ENCODE peak calls at places on chromosome 22, in six cellular contexts. W is Kasumi-1, J is fibroblast of mammary gland, U is SHP77, V is mucosa of gallbladder, C is right cardiac atrium. N is an unnamed sample.

GRCh38 chr22:22349455-22349836 is 104.9 kb downstream of the VPREB1 start:
- DNase-seq in V (no peak), C (no peak), J (no peak), U (no peak), W (no peak), N (no peak)

GRCh38 chr22:35629406-35630234 is 12.5 kb upstream of the MB start:
- DNase-seq in W (peak; percentile 30), V (peak; percentile 69), C (peak; percentile 77), J (peak; percentile 99), U (no peak), N (peak; percentile 99)

GRCh38 chr22:32204856-32205722 is at the start of gene RFPL2:
- DNase-seq in J (no peak), U (peak; percentile 85), C (peak; percentile 60), V (peak; percentile 13), W (no peak), N (no peak)

GRCh38 chr22:37768273-37768672 is 39.5 kb upstream of the GCAT start:
- DNase-seq in W (peak; percentile 18), U (no peak), J (no peak), V (no peak), C (peak; percentile 23), N (no peak)

GRCh38 chr22:48929276-48929790 is 898.3 kb downstream of the BRD1 start:
- DNase-seq in W (no peak), U (no peak), J (no peak), C (no peak), V (no peak), N (no peak)

GRCh38 chr22:37545703-37546435 is 14.4 kb upstream of the CDC42EP1 start:
- DNase-seq in J (peak; percentile 94), C (peak; percentile 98), U (no peak), W (no peak), V (peak; percentile 94), N (peak; percentile 96)

GRCh38 chr22:27578937-27579617 is 222.5 kb downstream of the MN1 start:
- DNase-seq in J (no peak), U (no peak), C (no peak), V (no peak), W (no peak), N (no peak)

GRCh38 chr22:31605851-31606585 is 56.0 kb downstream of the PISD start:
- DNase-seq in J (no peak), C (no peak), V (no peak), W (no peak), U (no peak), N (no peak)

GRCh38 chr22:41780714-41781507 is 19.6 kb upstream of the CCDC134 start:
- DNase-seq in C (peak; percentile 81), U (no peak), V (peak; percentile 65), W (peak; percentile 71), J (peak; percentile 33), N (peak; percentile 11)

GRCh38 chr22:38953091-38953490 is 4.3 kb upstream of the APOBEC3A start:
- DNase-seq in V (no peak), W (no peak), U (no peak), C (no peak), J (no peak), N (no peak)

GRCh38 chr22:29457730-29458129 is 19.3 kb downstream of the RFPL1 start:
- DNase-seq in C (no peak), U (peak; percentile 58), W (peak; percentile 65), J (peak; percentile 45), V (no peak), N (peak; percentile 61)